ENCODE peak calls at places on chromosomes 6 and 20, in nine cellular contexts. D is CD4-positive, alpha-beta T cell; A is GM23338; Z is D341Med; P is H9; H is A172; G is effector memory CD4-positive, alpha-beta T cell; M is GM04504; E is foreskin melanocyte. S is an unnamed sample.

GRCh38 chr6:47446974-47447373 is 30.6 kb upstream of the CD2AP start:
- DNase-seq in A (no peak), H (no peak), P (no peak), E (no peak), G (no peak), M (no peak), Z (no peak), D (no peak), S (no peak)

GRCh38 chr6:13847651-13848050 is 33.3 kb upstream of the MCUR1 start:
- DNase-seq in M (no peak), G (no peak), P (peak; percentile 13), A (no peak), H (no peak), E (no peak), D (no peak), Z (no peak), S (no peak)

GRCh38 chr6:79385893-79386292 is 151.3 kb downstream of the LCA5 start:
- DNase-seq in H (no peak), E (no peak), A (no peak), G (no peak), P (no peak), Z (no peak), D (no peak), M (no peak), S (no peak)

GRCh38 chr6:116974942-116975341 is 97.9 kb downstream of the RFX6 start:
- DNase-seq in E (no peak), H (no peak), G (no peak), M (no peak), D (no peak), Z (no peak), A (no peak), P (no peak), S (no peak)

GRCh38 chr20:63049561-63050221 is 42.9 kb upstream of the BHLHE23 start:
- DNase-seq in D (no peak), H (no peak), M (no peak), G (no peak), A (no peak), Z (no peak), E (no peak), P (no peak), S (no peak)

GRCh38 chr20:33993800-33994623 is at the start of gene RALY:
- DNase-seq in H (peak; percentile 65), E (peak; percentile 76), G (peak; percentile 73), D (peak; percentile 82), P (peak; percentile 79), Z (peak; percentile 85), M (peak; percentile 59), A (peak; percentile 89), S (peak; percentile 82)

GRCh38 chr20:35008411-35009342 is 53.0 kb downstream of the MYH7B start:
- DNase-seq in G (no peak), M (peak; percentile 18), D (no peak), Z (peak; percentile 14), A (no peak), H (no peak), E (no peak), P (peak; percentile 15), S (no peak)

GRCh38 chr6:61868507-61869080 is 417.4 kb downstream of the KHDRBS2 start:
- DNase-seq in Z (no peak), G (no peak), D (no peak), E (no peak), A (no peak), M (no peak), P (no peak), H (no peak), S (no peak)

GRCh38 chr6:170057961-170058877 is 232.7 kb downstream of the DLL1 start:
- DNase-seq in H (no peak), E (no peak), Z (no peak), G (no peak), D (no peak), A (no peak), P (no peak), M (no peak), S (no peak)

GRCh38 chr6:15368186-15368585 is 122.3 kb downstream of the JARID2 start:
- DNase-seq in D (no peak), E (no peak), Z (no peak), M (no peak), P (no peak), H (no peak), G (no peak), A (no peak), S (no peak)

GRCh38 chr6:111628117-111628866 is 22.6 kb upstream of the TRAF3IP2 start:
- DNase-seq in H (no peak), E (no peak), M (no peak), A (no peak), Z (no peak), D (no peak), G (no peak), P (no peak), S (no peak)